ENCODE peak calls at places on chromosomes 12 and 14, in four cellular contexts. D, I, F and X are unnamed samples.

GRCh38 chr12:52044284-52044983 is 6.8 kb upstream of the NR4A1 start:
- DNase-seq in D (no peak), I (no peak), F (no peak), X (no peak)

GRCh38 chr12:113875681-113876080 is 90.4 kb downstream of the RBM19 start:
- DNase-seq in I (no peak), F (no peak), D (no peak), X (no peak)

GRCh38 chr12:2683283-2684025 is 111.3 kb upstream of the FKBP4 start:
- DNase-seq in I (no peak), D (no peak), F (no peak), X (no peak)

GRCh38 chr12:51118706-51119105 is 35.3 kb upstream of the CSRNP2 start:
- DNase-seq in F (no peak), I (no peak), D (no peak), X (no peak)

GRCh38 chr14:90815817-90816662 is at the start of gene TTC7B:
- DNase-seq in D (peak), I (no peak), F (peak), X (peak)

GRCh38 chr14:100476012-100476822 is 111.0 kb downstream of the BEGAIN start:
- DNase-seq in F (no peak), D (peak), I (peak), X (no peak)

GRCh38 chr14:49550284-49551184 is 35.6 kb downstream of the RPS29 start:
- DNase-seq in I (peak), F (no peak), D (no peak), X (no peak)

GRCh38 chr14:56902413-56902812 is 92.1 kb upstream of the OTX2 start:
- DNase-seq in D (no peak), F (no peak), I (no peak), X (no peak)

GRCh38 chr14:85519661-85520305 is 10.2 kb upstream of the FLRT2 start:
- DNase-seq in F (no peak), D (no peak), I (peak), X (no peak)

GRCh38 chr12:42372154-42372791 is 46.3 kb downstream of the PPHLN1 start:
- DNase-seq in F (peak), I (peak), D (peak), X (no peak)

GRCh38 chr12:27076930-27077329 is 5.4 kb downstream of the C12orf71 start:
- DNase-seq in I (no peak), D (no peak), F (no peak), X (no peak)

GRCh38 chr14:64507376-64508156 is 3.0 kb downstream of the ZBTB1 start:
- DNase-seq in D (peak), I (no peak), F (no peak), X (no peak)

GRCh38 chr12:89140580-89141236 is 211.6 kb downstream of the DUSP6 start:
- DNase-seq in D (no peak), I (no peak), F (no peak), X (no peak)

GRCh38 chr14:104634031-104634760 is 29.6 kb upstream of the TMEM179 start:
- DNase-seq in F (no peak), I (no peak), D (no peak), X (no peak)

DNA sequence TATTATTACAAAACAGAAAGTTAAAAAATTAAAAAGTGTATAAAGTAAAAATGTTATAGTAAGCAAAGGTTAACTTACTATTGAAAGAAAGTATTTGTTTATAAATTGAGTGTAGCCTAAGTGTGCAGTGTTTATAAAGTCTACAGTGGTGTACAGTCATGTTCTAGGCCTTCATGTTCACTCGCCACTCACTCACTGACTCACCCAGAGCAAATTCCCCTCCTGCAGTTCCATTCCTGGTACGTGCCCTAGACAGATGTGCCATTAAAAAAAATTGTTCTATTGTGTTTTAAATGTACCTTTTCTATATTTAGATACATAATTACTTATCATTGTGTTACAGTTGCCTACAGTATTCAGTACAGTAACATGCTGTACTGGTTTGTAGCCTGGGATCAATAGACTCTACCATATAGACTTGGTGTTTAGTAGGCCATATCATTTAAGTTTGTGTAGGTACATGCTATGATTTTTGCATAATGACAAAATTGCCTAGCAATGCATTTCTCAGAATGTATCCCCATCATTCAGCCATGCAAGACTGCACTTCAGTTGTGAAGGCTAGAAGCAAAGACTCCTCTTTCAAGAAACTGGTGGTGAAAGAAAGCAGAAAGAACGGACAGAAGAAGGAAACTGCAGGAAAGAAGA is 100.6 kb downstream of the DACT1 start:
- DNase-seq in I (no peak), F (no peak), D (no peak), X (no peak)
- TF ChIP-seq HMGXB4 in I (no peak), F (no peak), D (no peak), X (no peak)

GRCh38 chr12:75592086-75592485 is 80.7 kb upstream of the KRR1 start:
- DNase-seq in I (no peak), D (no peak), F (no peak), X (no peak)
- TF ChIP-seq HMGXB4 in I (no peak), D (no peak), F (no peak), X (no peak)

DNA sequence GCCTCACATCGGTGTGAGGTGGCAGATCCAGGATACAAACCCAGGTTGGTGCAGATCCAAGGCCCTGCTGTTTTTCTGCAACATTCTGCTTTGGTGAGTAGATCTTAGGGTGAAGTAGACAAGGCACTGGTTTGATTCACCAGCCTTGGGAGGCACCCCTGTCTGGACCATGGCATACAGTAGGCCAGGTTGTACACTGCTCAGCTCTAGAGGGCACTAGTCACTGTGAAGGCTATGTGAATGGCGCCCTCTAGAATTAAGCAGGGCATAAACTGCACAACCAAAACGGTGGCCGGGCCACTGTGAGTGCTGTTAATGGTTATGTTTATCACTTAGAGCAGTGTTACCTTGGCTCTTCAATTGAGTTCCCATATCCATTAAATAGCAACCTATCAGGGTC is 280.6 kb upstream of the PWP1 start:
- DNase-seq in I (peak), D (peak), F (peak), X (peak)
- TF ChIP-seq HMGXB4 in I (peak), D (no peak), F (no peak), X (no peak)

GRCh38 chr14:32038876-32039275 is 38.2 kb upstream of the ARHGAP5 start:
- DNase-seq in I (no peak), D (no peak), F (no peak), X (no peak)
- TF ChIP-seq HMGXB4 in I (no peak), D (no peak), F (no peak), X (no peak)

GRCh38 chr14:20667957-20668356 is 16.4 kb upstream of the RNASE4 start:
- DNase-seq in F (no peak), D (no peak), I (no peak), X (no peak)

GRCh38 chr14:20661197-20661596 is 19.7 kb upstream of the OR6S1 start:
- DNase-seq in F (no peak), I (no peak), D (no peak), X (no peak)

GRCh38 chr14:20659813-20660395 is 18.4 kb upstream of the OR6S1 start:
- DNase-seq in F (no peak), D (no peak), I (no peak), X (peak)

GRCh38 chr14:20658246-20658645 is 16.8 kb upstream of the OR6S1 start:
- DNase-seq in I (no peak), D (no peak), F (no peak), X (no peak)

GRCh38 chr14:20662968-20663731 is 21.2 kb upstream of the RNASE4 start:
- DNase-seq in D (peak), F (peak), I (peak), X (peak)
- TF ChIP-seq HMGXB4 in D (peak), F (no peak), I (peak), X (peak)

GRCh38 chr12:109421355-109422087 is 55.6 kb downstream of the KCTD10 start:
- DNase-seq in D (no peak), F (no peak), I (no peak), X (no peak)
- TF ChIP-seq HMGXB4 in D (no peak), F (no peak), I (no peak), X (no peak)

GRCh38 chr12:20604408-20604807 is 90.7 kb upstream of the SLCO1C1 start:
- DNase-seq in I (no peak), F (no peak), D (no peak), X (no peak)

GRCh38 chr12:20601668-20602280 is 93.4 kb upstream of the SLCO1C1 start:
- DNase-seq in D (peak), I (peak), F (no peak), X (no peak)

GRCh38 chr12:20599757-20600156 is 95.4 kb upstream of the SLCO1C1 start:
- DNase-seq in I (no peak), F (no peak), D (no peak), X (no peak)

GRCh38 chr12:20602671-20603402 is 92.3 kb upstream of the SLCO1C1 start:
- DNase-seq in F (no peak), I (no peak), D (peak), X (no peak)
- TF ChIP-seq HMGXB4 in F (no peak), I (no peak), D (no peak), X (no peak)

GRCh38 chr14:95222151-95222631 is 64.9 kb upstream of the DICER1 start:
- DNase-seq in F (no peak), D (no peak), I (peak), X (no peak)
- TF ChIP-seq HMGXB4 in F (no peak), D (no peak), I (no peak), X (no peak)